ENCODE peak calls at places on chromosomes 5 and 9, in six cellular contexts. F is mucosa of descending colon, O is A673, E is spleen, Y is cardiac muscle cell, T is BE2C. R is an unnamed sample. For H3K4me1, the result is how much of the 10 kb centered on the place peaks cover.

GRCh38 chr5:54844905-54845566 is 140.4 kb downstream of the ESM1 start:
- DNase-seq in F (no peak), O (peak), E (no peak), Y (peak), T (no peak), R (no peak)

GRCh38 chr9:70488793-70489105 is 74.3 kb upstream of the KLF9 start:
- DNase-seq in F (no peak), O (no peak), E (no peak), Y (no peak), T (no peak), R (no peak)

GRCh38 chr9:132079391-132080071 is at the start of gene MED27:
- DNase-seq in F (peak), O (peak), E (peak), Y (peak), T (peak), R (peak)

GRCh38 chr5:127599847-127600246 is 49.0 kb upstream of the CTXN3 start:
- DNase-seq in F (no peak), O (no peak), E (no peak), Y (no peak), T (no peak), R (no peak)

GRCh38 chr9:132694144-132694543 is 23.9 kb downstream of the GTF3C4 start:
- DNase-seq in F (no peak), O (no peak), E (no peak), Y (peak), T (no peak), R (no peak)

GRCh38 chr5:135398855-135399837 is at the start of gene MACROH2A1:
- DNase-seq in F (peak), O (peak), E (peak), Y (peak), T (peak), R (peak)

GRCh38 chr9:108702681-108703080 is 153.1 kb downstream of the ACTL7B start:
- DNase-seq in F (no peak), O (no peak), E (no peak), Y (no peak), T (no peak), R (no peak)

GRCh38 chr9:108125541-108125940 is 636.0 kb upstream of the KLF4 start:
- DNase-seq in F (no peak), O (no peak), E (no peak), Y (no peak), T (no peak), R (no peak)

GRCh38 chr9:75239176-75239575 is 150.9 kb downstream of the OSTF1 start:
- DNase-seq in F (no peak), O (peak), E (no peak), Y (peak), T (peak), R (peak)

GRCh38 chr9:97395745-97396144 is 16.2 kb upstream of the TDRD7 start:
- DNase-seq in F (no peak), O (no peak), E (no peak), Y (no peak), T (no peak), R (no peak)

GRCh38 chr5:119515192-119515591 is 62.9 kb downstream of the HSD17B4 start:
- DNase-seq in F (no peak), O (no peak), E (no peak), Y (peak), T (no peak), R (no peak)

GRCh38 chr9:71459082-71459481 is 309.2 kb downstream of the CEMIP2 start:
- DNase-seq in F (no peak), O (no peak), E (no peak), Y (no peak), T (no peak), R (no peak)

GRCh38 chr5:159149085-159149484 is 49.4 kb upstream of the EBF1 start:
- DNase-seq in F (no peak), O (no peak), E (no peak), Y (no peak), T (no peak), R (no peak)

GRCh38 chr9:116741106-116741740 is 54.1 kb downstream of the TRIM32 start:
- DNase-seq in F (no peak), O (no peak), E (no peak), Y (no peak), T (no peak), R (no peak)

GRCh38 chr5:14718778-14719177 is 54.3 kb downstream of the OTULIN start:
- DNase-seq in F (no peak), O (no peak), E (no peak), Y (no peak), T (no peak), R (no peak)

GRCh38 chr9:90698874-90699440 is 56.3 kb upstream of the DIRAS2 start:
- DNase-seq in F (no peak), O (no peak), E (no peak), Y (no peak), T (no peak), R (no peak)

GRCh38 chr5:67179695-67180302 is 16.8 kb downstream of the CD180 start:
- DNase-seq in F (no peak), O (no peak), E (no peak), Y (no peak), T (no peak), R (no peak)

GRCh38 chr9:86721843-86722705 is 225.2 kb downstream of the GAS1 start:
- DNase-seq in F (no peak), O (peak), E (no peak), Y (peak), T (no peak), R (no peak)

GRCh38 chr9:100228352-100228869 is 124.3 kb downstream of the TEX10 start:
- DNase-seq in F (no peak), O (no peak), E (no peak), Y (no peak), T (no peak), R (no peak)

GRCh38 chr9:134396825-134397224 is 70.6 kb downstream of the RXRA start:
- DNase-seq in F (peak), O (peak), E (peak), Y (no peak), T (no peak), R (no peak)

GRCh38 chr5:178651046-178651810 is 24.4 kb upstream of the CLK4 start:
- DNase-seq in F (no peak), O (no peak), E (no peak), Y (peak), T (no peak), R (no peak)

GRCh38 chr9:136996361-136997281 is at the start of gene CLIC3:
- DNase-seq in F (peak), O (no peak), E (peak), Y (no peak), T (peak), R (peak)

DNA sequence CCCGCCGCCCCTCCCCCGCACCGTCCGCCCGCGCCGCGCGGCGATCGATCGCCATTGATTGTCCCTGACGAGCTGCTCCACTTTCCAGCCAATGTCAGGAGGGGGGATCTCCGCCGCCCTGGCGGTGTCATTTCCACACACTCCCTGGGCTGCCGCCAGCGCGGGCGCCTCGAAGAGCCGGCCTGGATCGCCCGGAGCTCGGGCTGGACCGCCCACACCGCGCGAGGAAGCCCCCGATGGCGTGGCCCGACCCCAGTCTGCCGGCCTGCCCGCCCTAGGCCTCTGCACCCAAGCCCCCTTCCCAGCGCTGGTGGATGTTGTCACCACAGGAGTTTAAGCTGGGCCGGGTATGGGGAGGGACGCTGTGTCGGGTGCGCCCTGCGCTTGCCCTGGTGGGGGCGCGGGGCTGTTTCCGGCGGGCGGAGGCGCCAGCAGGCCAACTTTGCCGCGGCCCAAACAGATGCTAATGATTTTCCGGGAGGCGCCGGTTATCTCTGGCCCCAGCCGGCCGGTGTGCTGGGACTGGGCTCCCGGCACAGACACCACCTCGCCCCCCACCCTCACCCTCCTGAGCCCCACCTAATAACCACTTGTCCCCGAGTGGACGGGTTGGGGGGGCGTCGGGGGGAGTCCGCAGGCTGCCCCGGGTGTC is 10.6 kb upstream of the CXXC5 start:
- DNase-seq in F (peak), O (peak), E (peak), Y (peak), T (peak), R (peak)
- TF ChIP-seq CTCF in F (no peak), O (peak), E (peak), Y (no peak), T (no peak), R (peak)

DNA sequence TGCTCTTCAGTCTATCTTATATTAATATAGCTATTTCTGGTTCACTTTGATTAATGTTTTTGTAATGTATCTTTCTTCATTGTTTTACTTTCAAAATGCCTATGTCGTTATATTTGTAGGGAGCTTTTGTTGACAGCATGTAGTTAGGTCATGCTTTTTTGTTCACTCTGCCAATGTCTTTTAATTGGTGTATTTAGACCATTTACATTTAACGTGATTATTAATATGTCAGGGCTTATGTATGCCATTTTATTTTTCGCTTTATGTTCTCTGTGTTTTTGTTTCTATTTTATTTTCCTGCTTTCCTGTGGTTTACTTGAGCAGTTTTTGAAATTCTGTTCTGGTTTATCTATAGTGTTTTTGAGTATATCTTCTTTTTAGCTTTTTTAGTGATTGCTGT is 10.8 kb downstream of the GARIN3 start:
- DNase-seq in F (no peak), O (no peak), E (no peak), Y (no peak), T (no peak), R (no peak)
- H3K4me1 ChIP-seq in F (under half), O (under half), E (under half), Y (under half), T (under half), R (under half)

DNA sequence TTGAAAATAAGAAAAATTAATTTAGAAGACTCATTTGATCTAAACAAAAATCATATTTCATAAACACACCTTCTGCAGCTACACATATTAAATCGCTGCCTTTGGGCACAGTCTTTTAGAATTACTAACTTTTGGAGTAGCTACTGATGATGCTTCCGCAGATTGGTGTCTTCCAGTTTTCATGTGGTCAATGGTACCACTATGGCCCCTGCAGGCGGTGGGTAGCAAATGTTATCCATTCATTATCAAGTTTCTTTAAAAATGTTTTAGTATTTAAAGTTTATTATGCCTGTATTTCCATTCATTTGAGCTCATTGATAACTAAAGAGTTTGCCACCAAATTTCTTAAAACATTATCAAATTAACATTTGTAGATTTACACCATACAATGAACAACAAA is 122.9 kb upstream of the GRAMD2B start:
- DNase-seq in F (no peak), O (no peak), E (no peak), Y (no peak), T (no peak), R (no peak)
- TF ChIP-seq CTCF in F (no peak), O (no peak), E (no peak), Y (no peak), T (peak), R (no peak)

GRCh38 chr9:124621371-124622328 is 114.5 kb upstream of the NR5A1 start:
- DNase-seq in F (no peak), O (no peak), E (no peak), Y (peak), T (no peak), R (no peak)

GRCh38 chr9:124616961-124617360 is 109.8 kb upstream of the NR5A1 start:
- DNase-seq in F (no peak), O (peak), E (no peak), Y (no peak), T (no peak), R (no peak)

GRCh38 chr9:124615100-124615742 is 108.0 kb upstream of the NR5A1 start:
- DNase-seq in F (no peak), O (no peak), E (no peak), Y (no peak), T (no peak), R (no peak)

GRCh38 chr9:124617477-124618141 is 110.4 kb upstream of the NR5A1 start:
- DNase-seq in F (peak), O (peak), E (peak), Y (peak), T (peak), R (no peak)

DNA sequence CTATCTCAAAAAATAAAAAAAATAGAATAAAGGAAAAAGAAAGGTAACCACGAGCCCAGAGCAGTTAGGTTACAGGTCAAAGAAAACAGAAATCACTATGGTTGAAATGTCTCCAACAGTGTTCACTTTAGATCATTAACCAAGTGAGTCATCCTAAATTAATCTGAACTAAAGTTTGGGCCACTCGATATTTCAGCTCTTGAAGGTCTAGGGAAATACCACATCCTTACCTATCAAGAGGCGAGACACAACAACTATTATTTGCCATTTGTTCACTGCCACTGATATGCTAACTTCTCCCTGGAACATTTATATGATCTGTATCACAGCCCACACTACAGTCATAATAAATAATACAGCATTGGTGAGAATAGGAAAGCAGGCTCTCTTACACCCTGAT is 111.3 kb upstream of the NR5A1 start:
- DNase-seq in F (no peak), O (no peak), E (no peak), Y (no peak), T (no peak), R (no peak)
- H3K4me1 ChIP-seq in F (under half), O (under half), E (under half), Y (under half), T (under half), R (under half)

GRCh38 chr5:142542906-142543305 is 143.0 kb downstream of the FGF1 start:
- DNase-seq in F (no peak), O (no peak), E (no peak), Y (peak), T (no peak), R (no peak)
- TF ChIP-seq CTCF in F (no peak), O (no peak), E (no peak), Y (peak), T (peak), R (no peak)

DNA sequence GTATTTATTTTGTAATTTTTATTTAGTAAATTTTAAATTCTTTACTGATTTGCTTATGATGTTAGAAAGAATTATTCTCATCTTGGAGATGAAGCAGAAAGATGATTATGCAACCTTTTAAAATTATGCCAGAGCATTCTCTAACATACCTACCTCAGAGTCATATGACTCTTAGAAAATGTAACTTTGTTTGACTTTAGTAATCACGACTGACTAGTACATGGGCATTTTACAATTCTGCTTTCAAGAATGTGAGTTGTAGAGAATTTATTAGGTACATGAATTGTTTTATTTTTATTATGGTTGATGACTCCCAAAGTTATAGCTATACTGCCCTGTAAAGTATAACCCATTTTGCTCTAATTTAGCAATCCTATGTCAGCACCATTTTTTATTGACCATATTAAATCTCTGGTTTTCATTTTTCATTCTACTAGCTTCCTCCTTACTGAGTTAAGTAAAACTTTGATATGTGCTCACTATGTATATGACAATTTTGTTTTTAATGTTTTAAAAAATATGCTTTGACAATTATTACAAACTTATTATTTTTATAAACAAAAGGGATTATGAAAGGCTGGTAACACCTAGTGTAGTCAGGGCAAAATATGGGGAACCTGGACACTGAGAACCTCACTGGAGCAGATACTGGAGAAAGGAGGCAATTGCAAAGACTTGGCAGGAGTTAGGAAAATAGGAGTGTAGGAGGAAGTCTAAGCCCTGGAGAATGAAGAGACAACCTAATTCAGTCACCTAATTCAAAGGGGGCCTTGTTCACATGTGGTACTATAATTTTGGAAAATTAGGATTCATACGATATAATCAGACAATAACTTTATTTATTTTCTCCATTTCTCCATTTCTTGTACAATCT is 249.7 kb upstream of the DAB2 start:
- DNase-seq in F (no peak), O (no peak), E (no peak), Y (no peak), T (no peak), R (no peak)
- H3K4me1 ChIP-seq in F (under half), O (under half), E (under half), Y (under half), T (under half), R (under half)

GRCh38 chr5:106267256-106267655 is 1403.5 kb downstream of the EFNA5 start:
- DNase-seq in F (no peak), O (no peak), E (no peak), Y (no peak), T (no peak), R (no peak)

DNA sequence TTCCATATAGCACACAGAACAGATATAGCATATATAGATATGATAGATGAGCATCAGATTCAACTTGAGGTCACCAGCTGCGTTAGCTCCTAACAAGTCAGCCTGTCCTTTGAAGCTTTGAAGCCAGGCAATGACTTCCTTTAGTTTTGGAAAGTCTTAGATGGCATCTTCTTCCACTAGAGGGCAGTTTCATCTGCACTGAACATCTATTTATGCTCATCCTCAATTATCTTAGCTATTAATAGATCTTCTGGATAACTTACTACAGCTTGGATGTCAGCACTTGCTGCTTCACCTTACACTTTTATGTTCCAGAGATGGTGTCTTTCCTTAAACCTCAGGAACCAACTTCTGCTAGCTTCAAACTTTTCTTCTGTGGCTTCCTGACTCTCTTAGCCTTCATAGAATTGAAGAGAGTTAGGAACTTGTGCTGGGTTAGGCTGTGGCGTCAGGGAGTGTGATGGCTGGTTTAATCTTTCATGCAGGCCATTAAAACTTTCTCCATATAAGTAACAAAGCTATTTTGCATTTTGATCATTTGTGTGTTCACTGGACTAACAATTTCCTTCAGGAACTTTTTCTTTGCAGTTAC is 1401.4 kb downstream of the EFNA5 start:
- DNase-seq in F (no peak), O (peak), E (no peak), Y (peak), T (no peak), R (no peak)
- TF ChIP-seq CTCF in F (no peak), O (peak), E (peak), Y (peak), T (peak), R (no peak)

GRCh38 chr5:154254886-154255285 is 64.4 kb downstream of the GALNT10 start:
- DNase-seq in F (no peak), O (no peak), E (no peak), Y (no peak), T (no peak), R (no peak)
- H3K4me1 ChIP-seq in F (under half), O (under half), E (under half), Y (under half), T (under half), R (under half)

DNA sequence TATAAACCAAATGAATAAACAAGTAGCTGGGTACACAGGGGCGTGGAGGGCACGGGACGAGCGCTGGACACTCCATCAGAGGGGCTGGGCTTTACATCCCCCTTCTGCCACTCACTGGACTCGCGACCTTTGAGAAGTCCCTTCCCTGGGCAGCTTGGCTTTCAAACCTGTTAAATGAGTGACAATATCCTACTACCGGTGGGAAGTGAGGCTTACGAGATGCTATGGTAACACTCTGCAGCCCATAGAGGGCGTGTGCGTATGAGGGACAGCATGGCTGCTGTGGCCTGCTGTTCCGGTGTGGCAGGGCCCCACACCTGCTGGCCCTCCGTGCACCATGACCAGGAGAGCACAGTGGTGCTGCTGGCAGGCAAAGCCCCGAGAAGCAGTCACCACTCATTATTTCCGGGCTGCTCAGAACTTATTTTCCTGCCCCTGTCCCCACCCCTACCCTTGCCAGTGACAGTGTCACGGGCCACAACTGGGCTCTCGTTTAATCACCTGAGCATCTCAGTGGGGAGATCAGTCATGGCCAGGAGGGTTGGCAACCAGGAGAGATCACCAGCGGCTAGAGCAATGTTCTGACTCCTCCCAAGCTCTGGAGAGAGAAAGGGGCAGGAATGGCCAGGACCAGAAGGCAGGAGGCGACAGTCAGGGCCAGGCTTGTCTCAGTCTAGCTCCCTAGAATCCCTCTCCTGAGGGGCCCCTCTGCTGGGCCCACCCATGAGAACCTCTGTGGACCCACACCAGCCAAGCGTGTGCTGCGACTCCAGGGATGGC is 10.5 kb downstream of the CLTB start:
- DNase-seq in F (peak), O (no peak), E (peak), Y (no peak), T (no peak), R (no peak)
- TF ChIP-seq CTCF in F (peak), O (no peak), E (no peak), Y (no peak), T (peak), R (no peak)

R was measured in upper lobe of left lung.